ENCODE peak calls at places on chromosomes 4 and X, in ten cellular contexts. I, P, Y, R, L, W, G, M, V and N are unnamed samples. For H3K27me3 and H3K4me1, the result is how much of the 10 kb centered on the place peaks cover.

GRCh38 chr4:184461711-184462110 is 12.6 kb downstream of the IRF2 start:
- DNase-seq in R (no peak), V (no peak), P (no peak), I (peak), G (no peak), Y (no peak), L (no peak), W (no peak), M (no peak), N (no peak)

GRCh38 chr4:47349323-47349722 is 114.2 kb downstream of the COMMD8 start:
- DNase-seq in I (no peak), V (no peak), W (no peak), Y (peak), L (no peak), G (no peak), M (no peak), P (no peak), R (no peak), N (no peak)

GRCh38 chr4:168076989-168077725 is 15.2 kb upstream of the ANXA10 start:
- DNase-seq in W (no peak), I (peak), V (peak), L (no peak), M (no peak), P (peak), R (no peak), G (peak), Y (peak), N (peak)

GRCh38 chr4:94011190-94011589 is 182.6 kb downstream of the ATOH1 start:
- DNase-seq in G (no peak), M (no peak), V (no peak), R (no peak), W (no peak), L (no peak), I (no peak), Y (no peak), P (no peak), N (no peak)

GRCh38 chrX:119266364-119266995 is 30.4 kb downstream of the PGRMC1 start:
- DNase-seq in I (peak), R (no peak), Y (peak), V (peak), P (no peak), L (no peak), M (no peak), W (no peak), G (peak), N (no peak)

GRCh38 chr4:128566688-128567087 is 242.8 kb upstream of the JADE1 start:
- DNase-seq in M (no peak), W (no peak), I (no peak), Y (peak), L (no peak), P (no peak), G (no peak), R (no peak), V (no peak), N (no peak)

GRCh38 chr4:113738251-113738650 is 23.3 kb downstream of the CAMK2D start:
- DNase-seq in M (no peak), W (no peak), P (no peak), I (no peak), Y (peak), V (no peak), L (no peak), G (no peak), R (no peak), N (no peak)

GRCh38 chrX:13266641-13267420 is 53.0 kb downstream of the ATXN3L start:
- DNase-seq in Y (peak), M (no peak), I (peak), V (no peak), W (no peak), G (no peak), R (no peak), P (no peak), L (no peak), N (no peak)

GRCh38 chr4:53019485-53020382 is 157.6 kb downstream of the RASL11B start:
- DNase-seq in G (no peak), V (peak), M (no peak), W (no peak), L (no peak), R (no peak), P (no peak), I (no peak), Y (peak), N (no peak)

GRCh38 chr4:2745981-2746806 is 9.9 kb downstream of the TNIP2 start:
- DNase-seq in Y (peak), M (peak), P (no peak), W (peak), R (peak), L (peak), G (no peak), I (no peak), V (no peak), N (peak)

GRCh38 chr4:153465583-153465921 is 608 bp upstream of the TMEM131L start:
- DNase-seq in L (peak), Y (peak), P (no peak), I (peak), W (peak), G (peak), V (peak), M (peak), R (peak), N (peak)

GRCh38 chr4:84041426-84041825 is 457.7 kb downstream of the NKX6-1 start:
- DNase-seq in M (no peak), G (no peak), R (no peak), I (no peak), L (no peak), W (no peak), V (no peak), P (no peak), Y (no peak), N (no peak)

GRCh38 chrX:9393571-9393970 is 71.3 kb upstream of the TBL1X start:
- DNase-seq in R (no peak), V (no peak), W (no peak), G (no peak), L (no peak), Y (no peak), I (no peak), P (no peak), M (no peak), N (no peak)

GRCh38 chr4:94551616-94552564 is 100.1 kb downstream of the PDLIM5 start:
- DNase-seq in G (no peak), L (no peak), I (no peak), M (no peak), Y (peak), R (no peak), W (no peak), V (no peak), P (no peak), N (no peak)

GRCh38 chr4:119604266-119604665 is 24.3 kb downstream of the PDE5A start:
- DNase-seq in Y (no peak), R (no peak), V (no peak), G (no peak), W (no peak), M (no peak), P (no peak), I (no peak), L (no peak), N (no peak)

GRCh38 chr4:152165146-152165545 is 370.7 kb downstream of the FBXW7 start:
- DNase-seq in R (no peak), W (no peak), Y (peak), P (peak), G (no peak), L (no peak), M (no peak), V (no peak), I (no peak), N (no peak)

GRCh38 chr4:176241703-176242102 is 27.3 kb downstream of the ASB5 start:
- DNase-seq in L (no peak), M (no peak), R (no peak), G (no peak), P (no peak), Y (no peak), V (no peak), W (no peak), I (no peak), N (no peak)

GRCh38 chrX:50202539-50202938 is 1.7 kb upstream of the AKAP4 start:
- DNase-seq in P (no peak), L (no peak), V (no peak), M (no peak), G (no peak), I (no peak), R (no peak), Y (peak), W (no peak), N (no peak)

GRCh38 chr4:24470681-24471622 is 113.4 kb downstream of the DHX15 start:
- DNase-seq in L (peak), I (peak), W (no peak), Y (peak), R (no peak), P (peak), M (peak), V (no peak), G (peak), N (peak)

GRCh38 chr4:53490161-53490915 is 100.9 kb downstream of the LNX1 start:
- DNase-seq in R (no peak), L (no peak), V (no peak), W (no peak), P (no peak), Y (peak), G (no peak), M (no peak), I (no peak), N (no peak)

GRCh38 chr4:88599298-88599697 is 7.0 kb downstream of the HERC3 start:
- DNase-seq in P (no peak), W (no peak), L (no peak), V (no peak), Y (peak), R (no peak), G (no peak), M (no peak), I (no peak), N (no peak)

DNA sequence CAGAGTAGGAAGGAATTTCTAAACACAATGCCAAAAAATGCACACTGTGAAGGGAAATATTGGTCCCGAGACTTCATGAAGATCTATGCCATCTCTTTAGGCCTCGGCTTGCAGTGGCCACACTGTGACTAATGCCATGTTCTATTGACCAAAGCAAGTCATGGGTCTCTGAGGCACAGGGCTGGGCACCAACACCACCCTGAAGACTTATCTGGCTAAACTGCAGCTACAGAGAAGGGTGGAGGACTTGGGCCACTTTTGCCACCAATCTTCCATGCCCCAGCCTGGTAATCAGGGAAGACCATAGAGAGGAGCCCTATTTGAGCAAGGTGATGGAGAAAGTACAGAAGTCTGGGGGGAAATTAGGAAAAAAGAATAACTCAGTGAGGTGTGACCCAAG is 42.1 kb downstream of the HMX1 start:
- DNase-seq in G (no peak), Y (no peak), L (no peak), P (no peak), M (no peak), V (no peak), I (no peak), W (no peak), R (no peak), N (no peak)
- H3K27me3 ChIP-seq in G (under half), Y (under half), L (under half), P (under half), M (under half), V (under half), I (under half), W (under half), R (under half), N (under half)

DNA sequence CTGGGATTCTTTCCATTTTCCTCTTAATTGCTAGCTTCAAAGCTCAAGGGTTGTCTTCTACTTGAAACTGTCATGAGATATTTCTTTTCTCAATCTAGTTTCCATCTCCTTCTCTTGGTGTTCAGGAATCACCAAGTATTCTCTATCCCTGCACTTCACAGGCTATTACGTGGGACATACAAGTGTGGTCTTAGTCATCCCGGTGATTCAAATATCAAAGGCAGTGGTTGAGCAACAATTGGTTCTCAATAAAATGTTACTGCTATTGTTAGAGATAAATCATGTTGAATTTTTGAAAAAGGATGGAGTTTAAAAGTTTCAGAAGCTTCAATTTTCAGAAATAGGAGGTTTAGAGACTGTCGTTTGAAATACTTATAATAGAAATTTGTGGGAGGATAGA is 812.9 kb downstream of the FSTL5 start:
- DNase-seq in R (no peak), W (no peak), L (no peak), G (no peak), M (no peak), V (no peak), I (no peak), Y (no peak), P (no peak), N (no peak)
- H3K4me1 ChIP-seq in R (under half), W (under half), L (under half), G (under half), M (under half), V (under half), I (under half), Y (under half), P (under half), N (under half)

GRCh38 chr4:143417679-143418403 is 81.2 kb downstream of the GAB1 start:
- DNase-seq in P (no peak), L (no peak), Y (no peak), V (no peak), W (no peak), M (no peak), R (no peak), G (no peak), I (no peak), N (no peak)

GRCh38 chr4:143424276-143424675 is 87.6 kb downstream of the GAB1 start:
- DNase-seq in G (no peak), I (no peak), V (no peak), Y (peak), R (no peak), P (no peak), M (no peak), W (no peak), L (no peak), N (no peak)

GRCh38 chr4:143421609-143422008 is 84.9 kb downstream of the GAB1 start:
- DNase-seq in L (no peak), P (no peak), V (no peak), W (no peak), I (no peak), R (no peak), Y (no peak), G (no peak), M (no peak), N (no peak)

GRCh38 chr4:143420227-143420626 is 83.6 kb downstream of the GAB1 start:
- DNase-seq in G (no peak), M (no peak), R (no peak), V (no peak), W (no peak), P (no peak), Y (no peak), L (no peak), I (no peak), N (no peak)
- H3K27ac ChIP-seq in G (no peak), M (no peak), R (no peak), V (no peak), W (no peak), P (no peak), Y (no peak), L (peak), I (no peak), N (no peak)

GRCh38 chrX:115459883-115460564 is 101.0 kb upstream of the PLS3 start:
- DNase-seq in P (no peak), R (no peak), L (no peak), V (no peak), W (no peak), G (no peak), Y (peak), M (no peak), I (no peak), N (no peak)
- H3K27me3 ChIP-seq in P (under half), R (under half), L (half or more), V (under half), W (under half), G (under half), Y (under half), M (under half), I (under half), N (under half)

DNA sequence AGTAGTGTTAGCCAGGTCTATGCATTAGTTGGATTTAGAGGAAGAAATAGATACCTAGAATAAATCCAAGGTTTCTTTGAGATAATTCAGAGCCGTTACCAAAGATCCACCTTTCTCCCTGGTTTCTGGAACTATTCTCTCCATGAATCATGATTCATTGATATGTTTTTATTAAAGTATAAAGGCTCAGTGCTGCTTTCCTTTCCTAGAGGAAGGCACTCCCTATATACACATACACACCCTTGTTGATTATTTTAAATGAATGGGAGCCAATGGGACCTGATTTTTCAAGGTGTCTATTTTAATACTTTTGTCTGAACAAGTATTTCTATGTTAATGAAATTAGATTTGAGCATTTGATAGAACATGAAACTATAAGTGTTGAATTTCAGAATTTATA is 146.8 kb upstream of the SPRY1 start:
- DNase-seq in I (no peak), R (no peak), W (no peak), L (no peak), V (no peak), Y (no peak), M (no peak), P (no peak), G (no peak), N (no peak)
- H3K4me1 ChIP-seq in I (under half), R (under half), W (under half), L (under half), V (under half), Y (under half), M (under half), P (under half), G (under half), N (under half)